ENCODE peak calls at places on chromosomes 3 and 15, in five cellular contexts. K is psoas muscle, T is lower lobe of right lung, D is fibroblast of pulmonary artery, V is AG10803. G is an unnamed sample.

GRCh38 chr3:196377321-196377720 is 39.1 kb upstream of the TM4SF19 start:
- DNase-seq in K (no peak), D (no peak), V (peak), T (no peak), G (no peak)

GRCh38 chr3:23800731-23801130 is 5.0 kb upstream of the UBE2E1 start:
- DNase-seq in D (peak), K (no peak), V (peak), T (no peak), G (peak)

GRCh38 chr3:58025824-58026579 is 17.8 kb downstream of the FLNB start:
- DNase-seq in V (no peak), D (peak), K (no peak), T (peak), G (peak)

GRCh38 chr3:60932669-60933068 is 318.6 kb downstream of the FHIT start:
- DNase-seq in V (peak), T (no peak), K (no peak), D (no peak), G (no peak)

GRCh38 chr3:153881201-153881600 is 240.0 kb upstream of the ARHGEF26 start:
- DNase-seq in V (no peak), D (no peak), T (no peak), K (no peak), G (no peak)

GRCh38 chr15:94453227-94453626 is 221.9 kb downstream of the MCTP2 start:
- DNase-seq in V (no peak), D (no peak), T (no peak), K (no peak), G (no peak)

GRCh38 chr15:96331141-96331941 is 841 bp downstream of the NR2F2 start:
- DNase-seq in T (peak), D (peak), K (peak), V (peak), G (peak)

GRCh38 chr3:108035751-108036150 is 55.1 kb downstream of the CD47 start:
- DNase-seq in D (peak), K (no peak), T (no peak), V (no peak), G (peak)

GRCh38 chr3:115975353-115975752 is 352.0 kb downstream of the GAP43 start:
- DNase-seq in T (no peak), D (peak), V (peak), K (no peak), G (no peak)

GRCh38 chr15:82647835-82648256 is 683 bp upstream of the CPEB1 start:
- DNase-seq in D (no peak), K (peak), V (no peak), T (peak), G (no peak)

GRCh38 chr15:69531302-69532027 is 78.8 kb downstream of the RPLP1 start:
- DNase-seq in D (no peak), V (no peak), K (no peak), T (no peak), G (no peak)

GRCh38 chr15:66897381-66897780 is 168.0 kb upstream of the SMAD3 start:
- DNase-seq in D (no peak), V (no peak), K (no peak), T (no peak), G (no peak)

GRCh38 chr15:51620647-51621046 is 1.9 kb downstream of the DMXL2 start:
- DNase-seq in D (no peak), T (no peak), K (no peak), V (no peak), G (no peak)

GRCh38 chr3:126151562-126152302 is 28.7 kb downstream of the ALDH1L1 start:
- DNase-seq in D (no peak), K (no peak), V (no peak), T (no peak), G (no peak)

GRCh38 chr3:170961616-170962400 is 53.4 kb upstream of the EIF5A2 start:
- DNase-seq in K (no peak), T (no peak), V (peak), D (peak), G (peak)

GRCh38 chr15:72614810-72615532 is 39.5 kb upstream of the GOLGA6B start:
- DNase-seq in T (no peak), K (no peak), V (no peak), D (no peak), G (no peak)

GRCh38 chr3:131712662-131713061 is 209.9 kb upstream of the MRPL3 start:
- DNase-seq in T (no peak), V (no peak), D (no peak), K (no peak), G (no peak)

GRCh38 chr3:11156026-11156410 is 1.7 kb downstream of the HRH1 start:
- DNase-seq in T (no peak), V (no peak), K (no peak), D (no peak), G (no peak)

GRCh38 chr15:70605606-70606410 is 157.6 kb downstream of the UACA start:
- DNase-seq in D (peak), T (no peak), K (peak), V (peak), G (peak)

GRCh38 chr3:24645047-24645446 is 150.4 kb upstream of the THRB start:
- DNase-seq in K (no peak), D (no peak), T (no peak), V (no peak), G (no peak)

GRCh38 chr15:26872206-26872605 is 5.3 kb downstream of the GABRA5 start:
- DNase-seq in D (no peak), K (no peak), T (no peak), V (no peak), G (no peak)

GRCh38 chr3:111768571-111769100 is 90.4 kb upstream of the PHLDB2 start:
- DNase-seq in K (no peak), V (peak), D (peak), T (no peak), G (peak)

GRCh38 chr15:40069178-40070165 is 30.5 kb upstream of the SRP14 start:
- DNase-seq in V (peak), T (peak), D (peak), K (peak), G (peak)

GRCh38 chr3:184481924-184482671 is 79.5 kb upstream of the EPHB3 start:
- DNase-seq in V (no peak), D (no peak), T (no peak), K (no peak), G (no peak)

GRCh38 chr3:72171461-72171860 is 386.5 kb upstream of the PROK2 start:
- DNase-seq in K (no peak), D (no peak), V (peak), T (no peak), G (no peak)

GRCh38 chr3:108462899-108463298 is 47.5 kb downstream of the MYH15 start:
- DNase-seq in V (peak), T (no peak), D (peak), K (no peak), G (no peak)

GRCh38 chr3:28841436-28841835 is 439.4 kb upstream of the RBMS3 start:
- DNase-seq in D (no peak), T (no peak), K (no peak), V (no peak), G (no peak)

GRCh38 chr15:22980189-22981136 is at the start of gene CYFIP1:
- DNase-seq in T (peak), D (peak), V (peak), K (peak), G (peak)

GRCh38 chr3:4979401-4980228 is at the start of gene BHLHE40:
- DNase-seq in D (no peak), T (peak), K (no peak), V (no peak), G (peak)

GRCh38 chr3:170421758-170422157 is 3.1 kb downstream of the CLDN11 start:
- DNase-seq in V (no peak), K (no peak), D (no peak), T (no peak), G (no peak)

GRCh38 chr3:25915673-25916072 is 125.8 kb downstream of the OXSM start:
- DNase-seq in D (no peak), K (no peak), V (no peak), T (no peak), G (no peak)

GRCh38 chr15:73571346-73571745 is 61.8 kb downstream of the NPTN start:
- DNase-seq in V (no peak), T (no peak), D (no peak), K (no peak), G (no peak)

GRCh38 chr15:28098360-28098765 is 752 bp downstream of the OCA2 start:
- DNase-seq in K (no peak), V (no peak), T (no peak), D (no peak), G (no peak)

GRCh38 chr3:72310028-72310987 is 525.4 kb upstream of the PROK2 start:
- DNase-seq in V (peak), D (peak), T (no peak), K (no peak), G (peak)

GRCh38 chr3:111831840-111832239 is 27.2 kb upstream of the PHLDB2 start:
- DNase-seq in V (peak), K (no peak), T (no peak), D (no peak), G (no peak)

GRCh38 chr15:52730163-52730562 is 51.0 kb upstream of the ATOSA start:
- DNase-seq in D (peak), V (peak), K (no peak), T (no peak), G (peak)

GRCh38 chr3:124552224-124552623 is 178.0 kb upstream of the UMPS start:
- DNase-seq in K (no peak), V (no peak), T (no peak), D (no peak), G (peak)

GRCh38 chr3:177427540-177427939 is 230.3 kb upstream of the TBL1XR1 start:
- DNase-seq in D (peak), V (peak), K (no peak), T (no peak), G (no peak)